ENCODE peak calls at places on chromosomes 13 and 19, in four cellular contexts. H is kidney epithelial cell, V is iris pigment epithelial cell, O is substantia nigra. D is an unnamed sample.

GRCh38 chr19:49335071-49335783 is at the start of gene CD37:
- DNase-seq in H (no peak), V (no peak), O (no peak), D (no peak)

GRCh38 chr19:39297931-39298634 is 1.9 kb downstream of the IFNL1 start:
- DNase-seq in H (no peak), V (no peak), O (no peak), D (no peak)

GRCh38 chr13:72651196-72651595 is 76.2 kb downstream of the MZT1 start:
- DNase-seq in H (no peak), V (no peak), O (no peak), D (no peak)

GRCh38 chr19:3966051-3967017 is 4.6 kb downstream of the DAPK3 start:
- DNase-seq in H (no peak), V (no peak), O (no peak), D (no peak)

GRCh38 chr19:35288843-35289355 is 3.1 kb upstream of the MAG start:
- DNase-seq in H (no peak), V (no peak), O (no peak), D (no peak)

GRCh38 chr19:28960986-28961705 is 251.8 kb downstream of the UQCRFS1 start:
- DNase-seq in H (no peak), V (peak), O (no peak), D (no peak)

GRCh38 chr19:6439743-6440142 is 6.2 kb upstream of the SLC25A41 start:
- DNase-seq in H (no peak), V (no peak), O (no peak), D (no peak)

GRCh38 chr13:92843549-92843948 is 383.1 kb upstream of the GPC6 start:
- DNase-seq in H (peak), V (peak), O (no peak), D (peak)

GRCh38 chr13:48431431-48431830 is 18.5 kb upstream of the LPAR6 start:
- DNase-seq in H (no peak), V (peak), O (no peak), D (no peak)

GRCh38 chr13:70960841-70961443 is 852.7 kb upstream of the KLHL1 start:
- DNase-seq in H (peak), V (peak), O (no peak), D (peak)

GRCh38 chr13:102704238-102704750 is 9.4 kb upstream of the METTL21C start:
- DNase-seq in H (no peak), V (no peak), O (no peak), D (no peak)

GRCh38 chr13:77384999-77385398 is 58.1 kb upstream of the MYCBP2 start:
- DNase-seq in H (no peak), V (peak), O (no peak), D (no peak)

GRCh38 chr19:8214802-8215201 is 5.6 kb downstream of the CERS4 start:
- DNase-seq in H (no peak), V (no peak), O (no peak), D (no peak)

GRCh38 chr19:31351212-31352193 is 2.3 kb upstream of the TSHZ3 start:
- DNase-seq in H (no peak), V (peak), O (no peak), D (no peak)

GRCh38 chr13:97976551-97977375 is 23.3 kb downstream of the IPO5 start:
- DNase-seq in H (no peak), V (peak), O (peak), D (no peak)

GRCh38 chr19:12913871-12914690 is 5.0 kb downstream of the SYCE2 start:
- DNase-seq in H (no peak), V (no peak), O (no peak), D (no peak)

GRCh38 chr13:28451482-28452217 is 43.3 kb downstream of the FLT1 start:
- DNase-seq in H (no peak), V (no peak), O (no peak), D (no peak)

GRCh38 chr19:898663-899062 is 5.4 kb downstream of the RNU6-9 start:
- DNase-seq in H (no peak), V (no peak), O (no peak), D (no peak)

GRCh38 chr19:11281336-11282049 is 14.5 kb upstream of the TSPAN16 start:
- DNase-seq in H (no peak), V (no peak), O (no peak), D (no peak)